ENCODE peak calls at places on chromosomes 12 and 14, in six cellular contexts. S, G, Q, J, M and E are unnamed samples.

GRCh38 chr12:22014783-22015144 is 31.3 kb upstream of the CMAS start:
- DNase-seq in S (no peak), G (no peak), Q (no peak), J (peak; percentile 31), M (peak; percentile 48), E (no peak)

GRCh38 chr12:94282675-94283074 is 134.3 kb downstream of the PLXNC1 start:
- DNase-seq in S (no peak), G (no peak), Q (no peak), J (peak; percentile 13), M (no peak), E (no peak)

GRCh38 chr12:3073438-3074255 is 3.5 kb upstream of the TSPAN9 start:
- DNase-seq in S (peak; percentile 23), G (peak; percentile 87), Q (peak; percentile 92), J (peak; percentile 83), M (peak; percentile 84), E (peak; percentile 66)

GRCh38 chr12:55700255-55701018 is 7.3 kb downstream of the ITGA7 start:
- DNase-seq in S (no peak), G (peak; percentile 63), Q (no peak), J (no peak), M (no peak), E (no peak)

GRCh38 chr12:51082561-51083139 is 746 bp downstream of the CSRNP2 start:
- DNase-seq in S (no peak), G (no peak), Q (no peak), J (peak; percentile 44), M (peak; percentile 34), E (no peak)

GRCh38 chr12:22250762-22251161 is 83.7 kb downstream of the ST8SIA1 start:
- DNase-seq in S (no peak), G (no peak), Q (no peak), J (no peak), M (no peak), E (peak; percentile 10)

GRCh38 chr14:51157012-51157411 is 62.1 kb upstream of the TRIM9 start:
- DNase-seq in S (no peak), G (no peak), Q (no peak), J (peak; percentile 34), M (no peak), E (no peak)

GRCh38 chr12:113167868-113168267 is 17.4 kb downstream of the DDX54 start:
- DNase-seq in S (no peak), G (no peak), Q (no peak), J (no peak), M (no peak), E (no peak)

GRCh38 chr12:99381992-99382391 is 265.6 kb upstream of the GARIN6 start:
- DNase-seq in S (no peak), G (no peak), Q (no peak), J (no peak), M (no peak), E (no peak)